ENCODE peak calls at places on chromosomes 1 and 21, in eight cellular contexts. F, U, G, W, Z, S, A and Q are unnamed samples.

GRCh38 chr1:153260473-153260979 is 1.0 kb downstream of the LORICRIN start:
- DNase-seq in F (no peak), U (no peak), G (no peak), W (no peak), Z (no peak), S (no peak), A (no peak), Q (no peak)

GRCh38 chr1:116255933-116256649 is 117.0 kb upstream of the ATP1A1 start:
- DNase-seq in F (no peak), U (no peak), G (no peak), W (no peak), Z (no peak), S (no peak), A (peak), Q (no peak)

GRCh38 chr21:41345934-41346685 is 15.7 kb upstream of the MX2 start:
- DNase-seq in F (no peak), U (no peak), G (no peak), W (no peak), Z (no peak), S (no peak), A (no peak), Q (no peak)

GRCh38 chr1:220235462-220235861 is 36.8 kb downstream of the RAB3GAP2 start:
- DNase-seq in F (no peak), U (no peak), G (peak), W (peak), Z (no peak), S (peak), A (no peak), Q (no peak)

GRCh38 chr1:29505537-29506220 is 269.4 kb downstream of the PTPRU start:
- DNase-seq in F (no peak), U (no peak), G (no peak), W (no peak), Z (no peak), S (no peak), A (no peak), Q (no peak)

GRCh38 chr21:24110846-24111245 is 1496.4 kb downstream of the MRPL39 start:
- DNase-seq in F (no peak), U (no peak), G (no peak), W (peak), Z (no peak), S (no peak), A (no peak), Q (no peak)

GRCh38 chr1:150567717-150568561 is 11.5 kb downstream of the MCL1 start:
- DNase-seq in F (no peak), U (no peak), G (peak), W (peak), Z (peak), S (peak), A (peak), Q (peak)

GRCh38 chr1:31666290-31666963 is 21.8 kb upstream of the PEF1 start:
- DNase-seq in F (no peak), U (no peak), G (peak), W (peak), Z (no peak), S (peak), A (peak), Q (no peak)